ENCODE peak calls at places on chromosomes 16 and 17, in four cellular contexts. C is gastrocnemius medialis, J is ELR, Y is Daoy. G is an unnamed sample.

GRCh38 chr17:73419896-73420295 is 108.1 kb upstream of the CDC42EP4 start:
- DNase-seq in C (no peak), J (peak), Y (no peak), G (peak)

GRCh38 chr16:12907670-12908233 is 6.4 kb downstream of the SHISA9 start:
- DNase-seq in C (no peak), J (peak), Y (peak), G (peak)

GRCh38 chr16:58500329-58501241 is 642 bp downstream of the NDRG4 start:
- DNase-seq in C (no peak), J (peak), Y (no peak), G (no peak)

GRCh38 chr17:44844390-44844830 is 3.3 kb upstream of the HIGD1B start:
- DNase-seq in C (no peak), J (peak), Y (no peak), G (no peak)

GRCh38 chr17:34997355-34997862 is 17.1 kb downstream of the LIG3 start:
- DNase-seq in C (no peak), J (no peak), Y (no peak), G (no peak)

GRCh38 chr17:57111386-57111785 is 26.3 kb downstream of the AKAP1 start:
- DNase-seq in C (no peak), J (no peak), Y (no peak), G (no peak)

GRCh38 chr17:45902892-45903346 is 8.6 kb downstream of the MAPT start:
- DNase-seq in C (peak), J (no peak), Y (no peak), G (no peak)

GRCh38 chr16:48478418-48478817 is 93.2 kb upstream of the SIAH1 start:
- DNase-seq in C (no peak), J (no peak), Y (no peak), G (no peak)

GRCh38 chr16:50616883-50617629 is 64.1 kb downstream of the SNX20 start:
- DNase-seq in C (no peak), J (no peak), Y (peak), G (no peak)

GRCh38 chr17:70268383-70268782 is 99.1 kb downstream of the KCNJ2 start:
- DNase-seq in C (no peak), J (no peak), Y (no peak), G (no peak)

GRCh38 chr17:58121925-58122324 is 26.3 kb upstream of the OR4D1 start:
- DNase-seq in C (no peak), J (peak), Y (peak), G (peak)

GRCh38 chr16:82888616-82889015 is 261.8 kb downstream of the CDH13 start:
- DNase-seq in C (no peak), J (no peak), Y (peak), G (peak)

GRCh38 chr16:1830213-1830612 is 3.2 kb downstream of the FAHD1 start:
- DNase-seq in C (no peak), J (no peak), Y (no peak), G (no peak)